ENCODE peak calls at places on chromosomes 3 and 15, in nine cellular contexts. One of them, this sample, is unnamed. For H3K9me3, the result is how much of the 10 kb centered on the place peaks cover.

GRCh38 chr15:45268135-45268534 is 16.1 kb downstream of the SLC28A2 start:
- DNase-seq in astrocyte: no peak
- DNase-seq in K562: peak
- DNase-seq in endothelial cell of umbilical vein: no peak
- DNase-seq in SK-N-SH: no peak
- DNase-seq in H9: peak
- DNase-seq in OCI-LY7: peak
- DNase-seq in neuronal stem cell: no peak
- DNase-seq in GM12878: no peak
- DNase-seq in this sample: peak

GRCh38 chr3:50272911-50273688 is 4.2 kb downstream of the SEMA3B start:
- DNase-seq in neuronal stem cell: peak
- DNase-seq in OCI-LY7: peak
- DNase-seq in GM12878: peak
- DNase-seq in endothelial cell of umbilical vein: peak
- DNase-seq in K562: peak
- DNase-seq in SK-N-SH: peak
- DNase-seq in H9: peak
- DNase-seq in astrocyte: no peak
- DNase-seq in this sample: peak

GRCh38 chr3:186097317-186097662 is 11.6 kb downstream of the ETV5 start:
- DNase-seq in astrocyte: no peak
- DNase-seq in H9: no peak
- DNase-seq in endothelial cell of umbilical vein: no peak
- DNase-seq in neuronal stem cell: no peak
- DNase-seq in GM12878: no peak
- DNase-seq in K562: no peak
- DNase-seq in OCI-LY7: no peak
- DNase-seq in SK-N-SH: no peak
- DNase-seq in this sample: no peak

GRCh38 chr3:177263615-177264365 is 66.5 kb upstream of the TBL1XR1 start:
- DNase-seq in astrocyte: peak
- DNase-seq in neuronal stem cell: no peak
- DNase-seq in K562: peak
- DNase-seq in OCI-LY7: no peak
- DNase-seq in GM12878: no peak
- DNase-seq in endothelial cell of umbilical vein: no peak
- DNase-seq in H9: no peak
- DNase-seq in SK-N-SH: no peak
- DNase-seq in this sample: no peak

GRCh38 chr15:58141894-58142293 is 3.7 kb downstream of the AQP9 start:
- DNase-seq in neuronal stem cell: no peak
- DNase-seq in K562: no peak
- DNase-seq in astrocyte: no peak
- DNase-seq in H9: no peak
- DNase-seq in OCI-LY7: no peak
- DNase-seq in GM12878: no peak
- DNase-seq in SK-N-SH: no peak
- DNase-seq in endothelial cell of umbilical vein: no peak
- DNase-seq in this sample: no peak

GRCh38 chr15:77489647-77490046 is 69.0 kb downstream of the HMG20A start:
- DNase-seq in GM12878: no peak
- DNase-seq in astrocyte: no peak
- DNase-seq in neuronal stem cell: no peak
- DNase-seq in H9: no peak
- DNase-seq in endothelial cell of umbilical vein: no peak
- DNase-seq in K562: no peak
- DNase-seq in OCI-LY7: no peak
- DNase-seq in SK-N-SH: no peak
- DNase-seq in this sample: no peak

GRCh38 chr3:158841387-158841786 is 39.5 kb downstream of the MFSD1 start:
- DNase-seq in H9: no peak
- DNase-seq in K562: no peak
- DNase-seq in SK-N-SH: no peak
- DNase-seq in neuronal stem cell: no peak
- DNase-seq in astrocyte: no peak
- DNase-seq in OCI-LY7: no peak
- DNase-seq in endothelial cell of umbilical vein: no peak
- DNase-seq in GM12878: no peak
- DNase-seq in this sample: no peak

GRCh38 chr3:66413151-66413751 is 87.6 kb downstream of the LRIG1 start:
- DNase-seq in SK-N-SH: no peak
- DNase-seq in GM12878: no peak
- DNase-seq in endothelial cell of umbilical vein: no peak
- DNase-seq in astrocyte: peak
- DNase-seq in neuronal stem cell: no peak
- DNase-seq in H9: no peak
- DNase-seq in OCI-LY7: no peak
- DNase-seq in K562: no peak
- DNase-seq in this sample: no peak

GRCh38 chr3:134370611-134371451 is 3.4 kb downstream of the AMOTL2 start:
- DNase-seq in H9: peak
- DNase-seq in neuronal stem cell: no peak
- DNase-seq in GM12878: no peak
- DNase-seq in K562: no peak
- DNase-seq in OCI-LY7: no peak
- DNase-seq in endothelial cell of umbilical vein: no peak
- DNase-seq in astrocyte: no peak
- DNase-seq in SK-N-SH: no peak
- DNase-seq in this sample: no peak

GRCh38 chr15:40452296-40453090 is 11.7 kb downstream of the BAHD1 start:
- DNase-seq in K562: no peak
- DNase-seq in H9: no peak
- DNase-seq in neuronal stem cell: no peak
- DNase-seq in endothelial cell of umbilical vein: no peak
- DNase-seq in SK-N-SH: no peak
- DNase-seq in GM12878: no peak
- DNase-seq in OCI-LY7: peak
- DNase-seq in astrocyte: no peak
- DNase-seq in this sample: no peak

GRCh38 chr3:106337116-106337515 is 468.3 kb upstream of the CBLB start:
- DNase-seq in H9: no peak
- DNase-seq in endothelial cell of umbilical vein: no peak
- DNase-seq in astrocyte: peak
- DNase-seq in neuronal stem cell: no peak
- DNase-seq in K562: no peak
- DNase-seq in GM12878: no peak
- DNase-seq in SK-N-SH: no peak
- DNase-seq in OCI-LY7: no peak
- DNase-seq in this sample: peak

GRCh38 chr3:84836961-84837360 is 121.8 kb upstream of the CADM2 start:
- DNase-seq in H9: peak
- DNase-seq in OCI-LY7: no peak
- DNase-seq in astrocyte: no peak
- DNase-seq in GM12878: no peak
- DNase-seq in endothelial cell of umbilical vein: no peak
- DNase-seq in SK-N-SH: no peak
- DNase-seq in K562: no peak
- DNase-seq in neuronal stem cell: no peak
- DNase-seq in this sample: no peak

GRCh38 chr3:102394517-102394916 is 40.3 kb upstream of the ZPLD1 start:
- DNase-seq in neuronal stem cell: no peak
- DNase-seq in SK-N-SH: no peak
- DNase-seq in GM12878: no peak
- DNase-seq in endothelial cell of umbilical vein: no peak
- DNase-seq in K562: no peak
- DNase-seq in astrocyte: no peak
- DNase-seq in H9: no peak
- DNase-seq in OCI-LY7: no peak
- DNase-seq in this sample: no peak

GRCh38 chr3:184380210-184380626 is 364 bp downstream of the CHRD start:
- DNase-seq in neuronal stem cell: no peak
- DNase-seq in SK-N-SH: peak
- DNase-seq in OCI-LY7: no peak
- DNase-seq in K562: peak
- DNase-seq in endothelial cell of umbilical vein: no peak
- DNase-seq in astrocyte: peak
- DNase-seq in H9: peak
- DNase-seq in GM12878: no peak
- DNase-seq in this sample: no peak

GRCh38 chr3:10327592-10327991 is 6.7 kb upstream of the SEC13 start:
- DNase-seq in endothelial cell of umbilical vein: no peak
- DNase-seq in neuronal stem cell: no peak
- DNase-seq in K562: no peak
- DNase-seq in H9: no peak
- DNase-seq in astrocyte: no peak
- DNase-seq in GM12878: no peak
- DNase-seq in OCI-LY7: no peak
- DNase-seq in SK-N-SH: no peak
- DNase-seq in this sample: no peak

GRCh38 chr3:60708191-60708975 is 542.9 kb downstream of the FHIT start:
- DNase-seq in OCI-LY7: no peak
- DNase-seq in neuronal stem cell: no peak
- DNase-seq in K562: no peak
- DNase-seq in H9: no peak
- DNase-seq in endothelial cell of umbilical vein: no peak
- DNase-seq in GM12878: no peak
- DNase-seq in astrocyte: peak
- DNase-seq in SK-N-SH: no peak
- DNase-seq in this sample: no peak

GRCh38 chr3:9170851-9171160 is 78.6 kb downstream of the SRGAP3 start:
- DNase-seq in OCI-LY7: no peak
- DNase-seq in neuronal stem cell: no peak
- DNase-seq in H9: no peak
- DNase-seq in GM12878: no peak
- DNase-seq in K562: no peak
- DNase-seq in astrocyte: no peak
- DNase-seq in SK-N-SH: no peak
- DNase-seq in endothelial cell of umbilical vein: no peak
- DNase-seq in this sample: no peak
- H3K27ac ChIP-seq in OCI-LY7: no peak
- H3K27ac ChIP-seq in neuronal stem cell: no peak
- H3K27ac ChIP-seq in H9: no peak
- H3K27ac ChIP-seq in GM12878: no peak
- H3K27ac ChIP-seq in K562: no peak
- H3K27ac ChIP-seq in astrocyte: no peak
- H3K27ac ChIP-seq in SK-N-SH: no peak
- H3K27ac ChIP-seq in endothelial cell of umbilical vein: no peak
- H3K27ac ChIP-seq in this sample: peak

GRCh38 chr3:19994796-19995195 is 17.3 kb downstream of the PP2D1 start:
- DNase-seq in H9: no peak
- DNase-seq in neuronal stem cell: no peak
- DNase-seq in astrocyte: peak
- DNase-seq in SK-N-SH: no peak
- DNase-seq in K562: no peak
- DNase-seq in endothelial cell of umbilical vein: no peak
- DNase-seq in GM12878: no peak
- DNase-seq in OCI-LY7: no peak
- DNase-seq in this sample: no peak

GRCh38 chr3:19997502-19997901 is 14.6 kb downstream of the PP2D1 start:
- DNase-seq in GM12878: no peak
- DNase-seq in OCI-LY7: no peak
- DNase-seq in SK-N-SH: no peak
- DNase-seq in endothelial cell of umbilical vein: no peak
- DNase-seq in astrocyte: no peak
- DNase-seq in K562: no peak
- DNase-seq in H9: no peak
- DNase-seq in neuronal stem cell: no peak
- DNase-seq in this sample: no peak
- H3K9me3 ChIP-seq in GM12878: under half
- H3K9me3 ChIP-seq in OCI-LY7: under half
- H3K9me3 ChIP-seq in SK-N-SH: under half
- H3K9me3 ChIP-seq in endothelial cell of umbilical vein: under half
- H3K9me3 ChIP-seq in astrocyte: under half
- H3K9me3 ChIP-seq in K562: under half
- H3K9me3 ChIP-seq in H9: under half
- H3K9me3 ChIP-seq in neuronal stem cell: under half
- H3K9me3 ChIP-seq in this sample: under half

DNA sequence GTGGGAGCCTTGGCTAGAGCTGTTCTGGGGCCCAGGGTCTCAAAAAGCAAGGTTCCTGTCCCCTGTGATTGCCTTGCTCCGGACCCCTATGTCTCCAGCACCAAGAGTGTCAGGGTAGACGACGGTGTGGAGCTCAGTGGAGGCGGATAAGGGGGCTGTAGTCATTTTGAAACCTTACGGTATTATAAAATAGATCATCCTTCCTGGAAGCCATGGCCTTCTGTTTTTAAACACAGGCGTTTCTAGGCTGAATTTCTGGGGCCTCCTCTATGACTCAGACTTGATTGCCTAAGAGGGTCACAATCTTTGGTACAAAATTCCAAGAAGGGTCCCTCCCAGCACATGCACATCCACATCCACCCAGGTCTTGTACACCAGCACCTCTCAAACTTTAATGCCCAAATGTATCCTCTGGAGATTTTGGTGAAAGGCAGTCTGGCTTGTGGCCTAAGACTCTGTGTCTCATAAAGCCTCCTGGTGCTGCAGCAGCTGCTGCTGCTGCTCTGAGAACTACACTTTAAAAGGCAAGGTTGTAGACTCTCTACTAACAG is 70.5 kb upstream of the XCR1 start:
- DNase-seq in neuronal stem cell: no peak
- DNase-seq in OCI-LY7: peak
- DNase-seq in SK-N-SH: no peak
- DNase-seq in K562: no peak
- DNase-seq in astrocyte: no peak
- DNase-seq in H9: no peak
- DNase-seq in GM12878: no peak
- DNase-seq in endothelial cell of umbilical vein: no peak
- DNase-seq in this sample: no peak
- H3K4me2 ChIP-seq in neuronal stem cell: no peak
- H3K4me2 ChIP-seq in OCI-LY7: peak
- H3K4me2 ChIP-seq in SK-N-SH: no peak
- H3K4me2 ChIP-seq in K562: no peak
- H3K4me2 ChIP-seq in astrocyte: no peak
- H3K4me2 ChIP-seq in H9: no peak
- H3K4me2 ChIP-seq in GM12878: peak
- H3K4me2 ChIP-seq in endothelial cell of umbilical vein: no peak
- H3K4me2 ChIP-seq in this sample: no peak

GRCh38 chr15:89104172-89104564 is 15.9 kb downstream of the ABHD2 start:
- DNase-seq in OCI-LY7: no peak
- DNase-seq in GM12878: no peak
- DNase-seq in SK-N-SH: no peak
- DNase-seq in K562: no peak
- DNase-seq in neuronal stem cell: no peak
- DNase-seq in astrocyte: peak
- DNase-seq in H9: no peak
- DNase-seq in endothelial cell of umbilical vein: no peak
- DNase-seq in this sample: no peak

GRCh38 chr15:89107984-89108383 is 19.7 kb downstream of the ABHD2 start:
- DNase-seq in OCI-LY7: no peak
- DNase-seq in neuronal stem cell: no peak
- DNase-seq in H9: no peak
- DNase-seq in astrocyte: no peak
- DNase-seq in K562: no peak
- DNase-seq in SK-N-SH: no peak
- DNase-seq in endothelial cell of umbilical vein: no peak
- DNase-seq in GM12878: no peak
- DNase-seq in this sample: no peak

GRCh38 chr15:89103481-89104171 is 15.4 kb downstream of the ABHD2 start:
- DNase-seq in GM12878: no peak
- DNase-seq in OCI-LY7: no peak
- DNase-seq in endothelial cell of umbilical vein: no peak
- DNase-seq in astrocyte: no peak
- DNase-seq in H9: no peak
- DNase-seq in neuronal stem cell: no peak
- DNase-seq in K562: no peak
- DNase-seq in SK-N-SH: no peak
- DNase-seq in this sample: no peak

GRCh38 chr15:89105147-89105546 is 16.9 kb downstream of the ABHD2 start:
- DNase-seq in H9: no peak
- DNase-seq in GM12878: no peak
- DNase-seq in OCI-LY7: no peak
- DNase-seq in astrocyte: peak
- DNase-seq in SK-N-SH: no peak
- DNase-seq in K562: no peak
- DNase-seq in endothelial cell of umbilical vein: peak
- DNase-seq in neuronal stem cell: no peak
- DNase-seq in this sample: peak

GRCh38 chr15:89106200-89106599 is 17.9 kb downstream of the ABHD2 start:
- DNase-seq in neuronal stem cell: no peak
- DNase-seq in H9: no peak
- DNase-seq in K562: no peak
- DNase-seq in astrocyte: no peak
- DNase-seq in SK-N-SH: no peak
- DNase-seq in OCI-LY7: no peak
- DNase-seq in endothelial cell of umbilical vein: no peak
- DNase-seq in GM12878: no peak
- DNase-seq in this sample: no peak
- H3K27ac ChIP-seq in neuronal stem cell: no peak
- H3K27ac ChIP-seq in H9: no peak
- H3K27ac ChIP-seq in K562: no peak
- H3K27ac ChIP-seq in astrocyte: peak
- H3K27ac ChIP-seq in SK-N-SH: peak
- H3K27ac ChIP-seq in OCI-LY7: no peak
- H3K27ac ChIP-seq in endothelial cell of umbilical vein: peak
- H3K27ac ChIP-seq in GM12878: no peak
- H3K27ac ChIP-seq in this sample: no peak

This sample was measured in mammary epithelial cell.